ENCODE peak calls at places on chromosomes 6 and 20, in four cellular contexts. O is heart right ventricle, B is PC-3, P is left lung. N is an unnamed sample.

GRCh38 chr6:40755046-40755681 is 168.0 kb upstream of the LRFN2 start:
- DNase-seq in B (no peak), O (no peak), P (no peak), N (no peak)

GRCh38 chr20:42110301-42110700 is 492.1 kb upstream of the CHD6 start:
- DNase-seq in B (no peak), P (no peak), O (no peak), N (no peak)

GRCh38 chr6:128513878-128514277 is 6.5 kb downstream of the PTPRK start:
- DNase-seq in B (no peak), O (no peak), P (no peak), N (no peak)

GRCh38 chr20:39874049-39874893 is 814.8 kb downstream of the MAFB start:
- DNase-seq in O (peak; percentile 88), P (peak; percentile 42), B (peak; percentile 33), N (peak; percentile 58)

GRCh38 chr6:30101939-30102700 is 10.8 kb downstream of the TRIM31 start:
- DNase-seq in P (peak; percentile 94), B (peak; percentile 93), O (peak; percentile 91), N (peak; percentile 93)

GRCh38 chr20:41136336-41136694 is 1.0 kb upstream of the PLCG1 start:
- DNase-seq in P (no peak), O (no peak), B (no peak), N (no peak)

GRCh38 chr6:35480176-35480575 is 12.0 kb downstream of the RPL10A start:
- DNase-seq in B (no peak), O (no peak), P (no peak), N (no peak)

GRCh38 chr6:47047479-47048411 is 5.6 kb upstream of the ADGRF1 start:
- DNase-seq in P (no peak), O (peak; percentile 56), B (peak; percentile 97), N (no peak)

GRCh38 chr6:53615633-53616449 is 49.7 kb downstream of the KLHL31 start:
- DNase-seq in O (no peak), B (peak; percentile 99), P (no peak), N (no peak)

GRCh38 chr6:155580904-155581303 is 125.3 kb upstream of the NOX3 start:
- DNase-seq in B (no peak), P (no peak), O (no peak), N (no peak)

GRCh38 chr6:153138930-153139329 is 7.8 kb upstream of the RGS17 start:
- DNase-seq in B (no peak), O (no peak), P (no peak), N (no peak)

GRCh38 chr6:125014157-125014957 is 52.1 kb downstream of the RNF217 start:
- DNase-seq in P (no peak), O (no peak), B (no peak), N (no peak)

GRCh38 chr6:4155848-4156466 is 20.6 kb upstream of the ECI2 start:
- DNase-seq in B (peak; percentile 93), P (peak; percentile 71), O (peak; percentile 86), N (peak; percentile 41)

GRCh38 chr6:89297695-89298351 is 17.3 kb downstream of the GABRR2 start:
- DNase-seq in O (peak; percentile 82), B (peak; percentile 94), P (peak; percentile 61), N (peak; percentile 44)

GRCh38 chr6:79436232-79436631 is 101.0 kb downstream of the LCA5 start:
- DNase-seq in O (no peak), P (no peak), B (no peak), N (no peak)

GRCh38 chr6:88459224-88459623 is 293.1 kb upstream of the CNR1 start:
- DNase-seq in B (no peak), P (no peak), O (no peak), N (no peak)

GRCh38 chr6:89282749-89283148 is 32.4 kb downstream of the GABRR2 start:
- DNase-seq in P (no peak), B (no peak), O (no peak), N (no peak)

GRCh38 chr6:149990672-149991402 is 27.1 kb downstream of the ULBP1 start:
- DNase-seq in O (no peak), P (no peak), B (no peak), N (no peak)

GRCh38 chr20:33251496-33251895 is 15.7 kb downstream of the BPIFA1 start:
- DNase-seq in O (no peak), P (no peak), B (no peak), N (no peak)

GRCh38 chr6:20691185-20691584 is 156.9 kb downstream of the CDKAL1 start:
- DNase-seq in O (no peak), B (no peak), P (no peak), N (no peak)

GRCh38 chr6:6925391-6926164 is 182.2 kb upstream of the RREB1 start:
- DNase-seq in P (no peak), O (no peak), B (no peak), N (no peak)

GRCh38 chr6:14709066-14709670 is 536.7 kb upstream of the JARID2 start:
- DNase-seq in O (no peak), P (no peak), B (peak; percentile 69), N (no peak)

GRCh38 chr6:126373344-126373743 is 33.4 kb downstream of the CENPW start:
- DNase-seq in O (no peak), P (no peak), B (no peak), N (no peak)

GRCh38 chr6:111894272-111894671 is 21.0 kb upstream of the FYN start:
- DNase-seq in P (no peak), B (peak; percentile 57), O (no peak), N (no peak)

GRCh38 chr6:7172605-7173185 is 64.9 kb downstream of the RREB1 start:
- DNase-seq in O (no peak), B (no peak), P (no peak), N (no peak)

GRCh38 chr6:156867121-156867520 is 89.9 kb downstream of the ARID1B start:
- DNase-seq in P (no peak), B (peak; percentile 6), O (no peak), N (no peak)

GRCh38 chr20:16352321-16352720 is 220.9 kb downstream of the KIF16B start:
- DNase-seq in B (no peak), O (no peak), P (no peak), N (no peak)

GRCh38 chr6:11194399-11195274 is 37.8 kb downstream of the NEDD9 start:
- DNase-seq in P (no peak), O (no peak), B (no peak), N (no peak)

GRCh38 chr6:11198663-11199603 is 33.5 kb downstream of the NEDD9 start:
- DNase-seq in P (no peak), O (no peak), B (no peak), N (no peak)

GRCh38 chr6:11196511-11197174 is 35.8 kb downstream of the NEDD9 start:
- DNase-seq in O (no peak), B (no peak), P (no peak), N (no peak)

GRCh38 chr6:11197846-11198245 is 34.6 kb downstream of the NEDD9 start:
- DNase-seq in B (no peak), O (no peak), P (no peak), N (no peak)

DNA sequence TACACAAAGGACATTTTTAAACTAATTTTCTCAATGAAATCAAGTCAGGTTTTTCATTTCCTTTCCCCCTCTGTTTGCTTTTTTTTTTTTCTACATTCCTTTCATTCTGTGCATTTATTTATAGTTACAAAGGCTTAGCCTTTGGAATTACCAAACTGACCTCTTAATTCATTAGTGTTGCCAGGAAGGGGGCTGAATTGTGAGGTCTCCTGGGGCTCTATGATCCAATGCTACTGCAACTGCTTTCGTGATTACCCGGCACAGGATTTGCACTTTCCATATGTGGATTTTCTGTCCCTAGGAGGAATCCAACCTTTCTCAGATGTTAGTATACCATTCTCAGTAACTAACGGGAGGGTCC is 35.3 kb downstream of the NEDD9 start:
- DNase-seq in P (no peak), B (no peak), O (no peak), N (no peak)
- H3K4me1 ChIP-seq in P (peaks cover 54% of the 10 kb centered on the region), B (peaks cover 8% of the 10 kb centered on the region), O (peaks cover 2% of the 10 kb centered on the region), N (peaks cover 84% of the 10 kb centered on the region)

DNA sequence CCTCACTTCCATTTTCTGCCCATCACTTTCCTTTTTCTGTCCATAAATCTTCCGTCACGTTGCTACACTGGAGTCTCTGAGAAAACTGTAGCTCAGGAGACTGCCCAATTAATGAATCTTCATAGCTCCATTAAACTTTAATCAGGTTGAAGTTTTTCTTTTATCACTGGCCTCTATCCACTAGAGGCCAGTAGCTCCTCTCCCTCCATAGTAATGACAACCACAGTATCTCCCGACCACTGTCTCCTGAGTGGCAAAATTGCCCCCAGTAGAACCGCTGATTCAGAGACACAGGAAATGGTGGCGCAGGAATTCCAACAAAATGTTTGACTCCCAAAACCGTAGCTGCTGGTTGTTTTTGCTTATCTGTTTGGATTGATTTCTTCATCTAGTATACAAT is 18.4 kb upstream of the DOK5 start:
- DNase-seq in O (no peak), P (no peak), B (no peak), N (no peak)
- TF ChIP-seq CTCF in O (peak; percentile 12), P (no peak), B (peak; percentile 17), N (peak; percentile 22)

GRCh38 chr20:50545123-50545522 is 34.9 kb downstream of the PTPN1 start:
- DNase-seq in B (no peak), P (no peak), O (no peak), N (no peak)

GRCh38 chr20:50547956-50548355 is 37.8 kb downstream of the PTPN1 start:
- DNase-seq in P (no peak), O (no peak), B (no peak), N (no peak)

GRCh38 chr20:50543326-50543725 is 33.1 kb downstream of the PTPN1 start:
- DNase-seq in B (no peak), O (no peak), P (no peak), N (no peak)

GRCh38 chr20:50548396-50548795 is 38.2 kb downstream of the PTPN1 start:
- DNase-seq in O (no peak), P (no peak), B (no peak), N (no peak)

DNA sequence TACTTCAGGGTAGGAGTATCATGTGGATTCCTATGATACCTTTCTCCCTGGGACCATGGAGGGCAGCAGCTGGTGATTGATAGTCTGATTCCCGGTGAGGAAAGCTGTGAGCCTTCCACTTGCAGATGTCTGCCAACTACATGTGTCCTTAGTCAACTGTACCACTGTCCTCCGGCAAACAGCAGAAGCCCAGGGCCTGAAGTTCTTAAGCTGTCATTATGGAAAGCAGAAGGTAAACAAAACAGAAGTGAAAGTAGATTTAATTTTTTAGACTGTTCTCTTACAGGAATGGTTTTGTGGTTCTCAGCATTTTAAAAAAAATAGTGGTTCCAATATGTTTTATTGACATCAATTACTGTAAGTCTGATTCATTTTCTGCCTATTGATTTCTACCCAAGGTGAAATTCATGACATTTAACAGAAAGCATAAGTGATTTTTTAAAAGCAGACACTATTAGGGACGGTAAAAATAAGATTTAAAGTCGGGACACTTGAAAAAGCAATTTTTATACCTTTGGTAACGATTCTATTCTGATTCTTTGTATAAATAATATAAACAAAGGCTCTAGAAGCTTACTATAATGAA is 36.6 kb downstream of the PTPN1 start:
- DNase-seq in P (no peak), O (no peak), B (no peak), N (no peak)
- H3K4me1 ChIP-seq in P (peaks cover 87% of the 10 kb centered on the region), O (no peaks in the 10 kb centered on the region), B (no peaks in the 10 kb centered on the region), N (peaks cover 89% of the 10 kb centered on the region)

GRCh38 chr6:143940011-143940597 is 68.0 kb downstream of the PLAGL1 start:
- DNase-seq in O (no peak), B (peak; percentile 66), P (no peak), N (no peak)

GRCh38 chr6:143936986-143937765 is 70.9 kb downstream of the PLAGL1 start:
- DNase-seq in O (no peak), B (no peak), P (no peak), N (no peak)

GRCh38 chr6:143939364-143939763 is 68.7 kb downstream of the PLAGL1 start:
- DNase-seq in B (no peak), O (no peak), P (no peak), N (no peak)

GRCh38 chr6:143936347-143936746 is 71.7 kb downstream of the PLAGL1 start:
- DNase-seq in B (no peak), P (no peak), O (no peak), N (no peak)

GRCh38 chr6:143941852-143942627 is 66.0 kb downstream of the PLAGL1 start:
- DNase-seq in O (no peak), B (peak; percentile 64), P (peak; percentile 53), N (peak; percentile 42)
- TF ChIP-seq CTCF in O (peak; percentile 64), B (peak; percentile 74), P (peak; percentile 46), N (peak; percentile 61)

GRCh38 chr6:3122823-3123182 is 4.3 kb downstream of the BPHL start:
- DNase-seq in O (no peak), B (no peak), P (no peak), N (no peak)
- H3K4me1 ChIP-seq in O (no peaks in the 10 kb centered on the region), B (peaks cover 23% of the 10 kb centered on the region), P (peaks cover 18% of the 10 kb centered on the region), N (peaks cover 25% of the 10 kb centered on the region)